ENCODE peak calls at places on chromosomes 11 and 22, in seven cellular contexts. A is dorsolateral prefrontal cortex, L is fibroblast of lung, Y is kidney, G is mammary epithelial cell, R is cardiac muscle cell, P is left lung. H is an unnamed sample.

GRCh38 chr11:13837286-13837685 is 125.2 kb upstream of the SPON1 start:
- DNase-seq in A (no peak), L (peak), Y (no peak), G (peak), R (no peak), P (no peak), H (no peak)

GRCh38 chr11:16984229-16984628 is 30.0 kb downstream of the PLEKHA7 start:
- DNase-seq in A (no peak), L (no peak), Y (no peak), G (no peak), R (no peak), P (no peak), H (no peak)

GRCh38 chr22:43743929-43744643 is 68.0 kb downstream of the EFCAB6 start:
- DNase-seq in A (no peak), L (no peak), Y (no peak), G (no peak), R (no peak), P (no peak), H (no peak)

GRCh38 chr11:134519788-134520187 is 107.7 kb upstream of the B3GAT1 start:
- DNase-seq in A (no peak), L (no peak), Y (peak), G (no peak), R (no peak), P (no peak), H (peak)

GRCh38 chr11:45806072-45806933 is 1.4 kb downstream of the SLC35C1 start:
- DNase-seq in A (no peak), L (no peak), Y (no peak), G (no peak), R (no peak), P (no peak), H (no peak)

GRCh38 chr22:29004647-29005371 is 56.8 kb downstream of the C22orf31 start:
- DNase-seq in A (no peak), L (peak), Y (peak), G (no peak), R (peak), P (peak), H (peak)

GRCh38 chr11:14969922-14970323 is 2.2 kb downstream of the CALCA start:
- DNase-seq in A (no peak), L (no peak), Y (no peak), G (no peak), R (peak), P (no peak), H (peak)

GRCh38 chr11:105040703-105041102 is 4.4 kb downstream of the CARD16 start:
- DNase-seq in A (no peak), L (no peak), Y (no peak), G (no peak), R (no peak), P (no peak), H (no peak)

GRCh38 chr11:128506999-128507591 is 80.3 kb downstream of the ETS1 start:
- DNase-seq in A (peak), L (peak), Y (peak), G (peak), R (no peak), P (peak), H (peak)

GRCh38 chr11:120815260-120816100 is 208.4 kb upstream of the TBCEL start:
- DNase-seq in A (no peak), L (no peak), Y (no peak), G (no peak), R (no peak), P (no peak), H (no peak)

GRCh38 chr11:120817131-120817530 is 206.8 kb upstream of the TBCEL start:
- DNase-seq in A (no peak), L (no peak), Y (no peak), G (no peak), R (no peak), P (no peak), H (no peak)

GRCh38 chr11:120816176-120816575 is 207.7 kb upstream of the TBCEL start:
- DNase-seq in A (no peak), L (no peak), Y (no peak), G (no peak), R (no peak), P (no peak), H (no peak)

GRCh38 chr11:120816711-120817110 is 207.2 kb upstream of the TBCEL start:
- DNase-seq in A (no peak), L (no peak), Y (no peak), G (no peak), R (no peak), P (no peak), H (no peak)

GRCh38 chr11:120814531-120815259 is 209.2 kb upstream of the TBCEL start:
- DNase-seq in A (no peak), L (no peak), Y (no peak), G (no peak), R (no peak), P (no peak), H (no peak)
- TF ChIP-seq CTCF in A (no peak), L (no peak), Y (no peak), G (no peak), R (no peak), P (no peak), H (no peak)

GRCh38 chr11:123443851-123444623 is 14.0 kb downstream of the GRAMD1B start:
- DNase-seq in A (no peak), L (no peak), Y (no peak), G (no peak), R (no peak), P (no peak), H (no peak)
- H3K27ac ChIP-seq in A (no peak), L (no peak), Y (no peak), G (no peak), R (no peak), P (no peak), H (no peak)

GRCh38 chr11:95923730-95924413 is at the start of gene MTMR2:
- DNase-seq in A (peak), L (peak), Y (peak), G (peak), R (peak), P (peak), H (peak)
- TF ChIP-seq CTCF in A (no peak), L (no peak), Y (no peak), G (peak), R (no peak), P (no peak), H (no peak)

GRCh38 chr11:85948884-85949283 is 93.7 kb downstream of the CCDC83 start:
- DNase-seq in A (no peak), L (peak), Y (no peak), G (peak), R (no peak), P (no peak), H (no peak)

GRCh38 chr11:85945788-85946187 is 90.6 kb downstream of the CCDC83 start:
- DNase-seq in A (no peak), L (no peak), Y (no peak), G (no peak), R (no peak), P (no peak), H (no peak)

GRCh38 chr11:85945296-85945695 is 90.1 kb downstream of the CCDC83 start:
- DNase-seq in A (no peak), L (no peak), Y (no peak), G (no peak), R (no peak), P (no peak), H (no peak)

GRCh38 chr11:85947431-85948272 is 92.5 kb downstream of the CCDC83 start:
- DNase-seq in A (no peak), L (peak), Y (no peak), G (peak), R (no peak), P (no peak), H (no peak)

GRCh38 chr11:85946221-85946620 is 91.0 kb downstream of the CCDC83 start:
- DNase-seq in A (no peak), L (peak), Y (no peak), G (peak), R (no peak), P (no peak), H (no peak)
- H3K27ac ChIP-seq in A (peak), L (no peak), Y (no peak), G (no peak), R (no peak), P (no peak), H (no peak)

GRCh38 chr11:65378208-65378927 is 4.1 kb downstream of the SLC25A45 start:
- DNase-seq in A (no peak), L (no peak), Y (no peak), G (no peak), R (no peak), P (no peak), H (no peak)
- TF ChIP-seq CTCF in A (no peak), L (no peak), Y (no peak), G (peak), R (no peak), P (no peak), H (no peak)

DNA sequence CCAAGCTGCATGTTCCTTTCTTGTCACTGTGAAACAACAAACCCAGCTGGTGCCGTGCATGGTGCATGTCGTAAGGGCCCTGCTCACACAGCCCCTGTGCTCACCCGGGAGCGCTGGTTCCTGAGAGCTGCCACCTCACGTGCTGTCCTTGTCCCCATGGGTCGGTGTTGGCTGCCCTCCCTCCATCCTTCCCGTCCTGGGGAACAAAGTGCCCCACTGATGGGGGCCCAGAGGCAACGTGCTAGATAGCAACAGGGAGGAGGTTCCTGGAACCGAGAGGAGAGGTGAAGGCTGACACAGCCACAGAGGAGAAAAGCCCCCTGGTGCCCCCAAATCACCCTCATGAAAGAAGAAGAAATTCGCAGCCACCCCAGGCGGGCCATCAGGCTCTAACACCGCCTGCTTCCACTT is 56.6 kb upstream of the SLC22A12 start:
- DNase-seq in A (no peak), L (no peak), Y (peak), G (no peak), R (no peak), P (no peak), H (no peak)
- H3K27ac ChIP-seq in A (no peak), L (no peak), Y (no peak), G (no peak), R (no peak), P (no peak), H (no peak)

H was measured in psoas muscle.